ENCODE peak calls at places on chromosomes 7 and 10, in six cellular contexts. One of them, this sample, is unnamed.

GRCh38 chr10:35517431-35518181 is 87.5 kb upstream of the GJD4 start:
- DNase-seq in HEK293T: no peak
- DNase-seq in NCI-H1092 treated with DMSO at 0.1 percent for 48 hours: no peak
- DNase-seq in A172: no peak
- DNase-seq in Ammon's horn: peak; percentile 61
- DNase-seq in HFFc6: no peak
- DNase-seq in this sample: no peak

GRCh38 chr7:17599733-17600685 is 301.6 kb downstream of the AHR start:
- DNase-seq in HEK293T: no peak
- DNase-seq in NCI-H1092 treated with DMSO at 0.1 percent for 48 hours: no peak
- DNase-seq in A172: peak; percentile 98
- DNase-seq in Ammon's horn: no peak
- DNase-seq in HFFc6: peak; percentile 82
- DNase-seq in this sample: peak; percentile 83

GRCh38 chr10:100025528-100026070 is 15.9 kb upstream of the DNMBP start:
- DNase-seq in HEK293T: no peak
- DNase-seq in NCI-H1092 treated with DMSO at 0.1 percent for 48 hours: peak; percentile 77
- DNase-seq in A172: no peak
- DNase-seq in Ammon's horn: no peak
- DNase-seq in HFFc6: no peak
- DNase-seq in this sample: no peak

GRCh38 chr7:802500-803242 is 29.6 kb upstream of the SUN1 start:
- DNase-seq in HEK293T: no peak
- DNase-seq in NCI-H1092 treated with DMSO at 0.1 percent for 48 hours: no peak
- DNase-seq in A172: no peak
- DNase-seq in Ammon's horn: no peak
- DNase-seq in HFFc6: no peak
- DNase-seq in this sample: no peak

GRCh38 chr7:66602159-66602558 is 26.5 kb upstream of the KCTD7 start:
- DNase-seq in HEK293T: no peak
- DNase-seq in NCI-H1092 treated with DMSO at 0.1 percent for 48 hours: no peak
- DNase-seq in A172: no peak
- DNase-seq in Ammon's horn: no peak
- DNase-seq in HFFc6: no peak
- DNase-seq in this sample: no peak

GRCh38 chr7:105940111-105940510 is 23.0 kb upstream of the CDHR3 start:
- DNase-seq in HEK293T: no peak
- DNase-seq in NCI-H1092 treated with DMSO at 0.1 percent for 48 hours: peak; percentile 31
- DNase-seq in A172: no peak
- DNase-seq in Ammon's horn: no peak
- DNase-seq in HFFc6: no peak
- DNase-seq in this sample: no peak

GRCh38 chr7:141189231-141189630 is 115.4 kb downstream of the TMEM178B start:
- DNase-seq in HEK293T: no peak
- DNase-seq in NCI-H1092 treated with DMSO at 0.1 percent for 48 hours: no peak
- DNase-seq in A172: no peak
- DNase-seq in Ammon's horn: no peak
- DNase-seq in HFFc6: no peak
- DNase-seq in this sample: no peak

GRCh38 chr7:54811016-54811924 is 52.3 kb upstream of the SEC61G start:
- DNase-seq in HEK293T: no peak
- DNase-seq in NCI-H1092 treated with DMSO at 0.1 percent for 48 hours: no peak
- DNase-seq in A172: peak; percentile 81
- DNase-seq in Ammon's horn: no peak
- DNase-seq in HFFc6: peak; percentile 82
- DNase-seq in this sample: no peak

GRCh38 chr7:156652886-156653568 is 12.5 kb downstream of the RNF32 start:
- DNase-seq in HEK293T: no peak
- DNase-seq in NCI-H1092 treated with DMSO at 0.1 percent for 48 hours: no peak
- DNase-seq in A172: no peak
- DNase-seq in Ammon's horn: no peak
- DNase-seq in HFFc6: peak; percentile 38
- DNase-seq in this sample: no peak

This sample was measured in NCI-H460.